ENCODE peak calls at places on chromosomes 1 and 21, in six cellular contexts. K, A, M, X, V and W are unnamed samples.

GRCh38 chr1:51957618-51958017 is 32.9 kb downstream of the RAB3B start:
- DNase-seq in V (no peak), X (no peak), K (no peak), A (no peak), M (no peak), W (no peak)

GRCh38 chr1:169630006-169630405 is at the start of gene SELP:
- DNase-seq in M (no peak), K (no peak), X (no peak), A (no peak), V (no peak), W (no peak)

GRCh38 chr1:77313491-77313890 is 31.7 kb downstream of the AK5 start:
- DNase-seq in M (no peak), V (no peak), K (peak), A (no peak), X (no peak), W (no peak)

GRCh38 chr1:56911098-56911497 is 54.7 kb downstream of the C8B start:
- DNase-seq in A (no peak), M (no peak), K (peak), V (peak), X (no peak), W (peak)

GRCh38 chr1:153371231-153371630 is 4.2 kb downstream of the S100A12 start:
- DNase-seq in A (no peak), V (no peak), X (no peak), K (no peak), M (no peak), W (no peak)

GRCh38 chr1:238639861-238640260 is 746.5 kb upstream of the CHRM3 start:
- DNase-seq in X (no peak), V (no peak), A (no peak), M (no peak), K (no peak), W (no peak)

GRCh38 chr1:64864018-64864945 is 102.1 kb downstream of the JAK1 start:
- DNase-seq in A (peak), M (no peak), X (peak), V (no peak), K (no peak), W (no peak)

GRCh38 chr1:156801409-156802121 is 15.1 kb downstream of the SH2D2A start:
- DNase-seq in M (no peak), A (peak), X (no peak), V (peak), K (peak), W (peak)

GRCh38 chr1:23069149-23069548 is 49.9 kb downstream of the KDM1A start:
- DNase-seq in X (no peak), A (no peak), V (no peak), K (no peak), M (no peak), W (no peak)

GRCh38 chr1:35301674-35302392 is 33.3 kb downstream of the ZMYM4 start:
- DNase-seq in K (no peak), X (no peak), A (no peak), V (no peak), M (no peak), W (no peak)

GRCh38 chr1:159211331-159212136 is 6.9 kb downstream of the ACKR1 start:
- DNase-seq in X (no peak), K (peak), A (no peak), V (no peak), M (no peak), W (no peak)

GRCh38 chr1:198068280-198068679 is 88.5 kb upstream of the NEK7 start:
- DNase-seq in A (no peak), X (no peak), K (no peak), V (no peak), M (no peak), W (no peak)

GRCh38 chr1:183197762-183198161 is 11.7 kb downstream of the LAMC2 start:
- DNase-seq in M (no peak), X (no peak), V (no peak), A (no peak), K (no peak), W (no peak)

GRCh38 chr1:37989381-37989930 is 366 bp downstream of the SF3A3 start:
- DNase-seq in K (peak), V (no peak), M (no peak), X (no peak), A (no peak), W (no peak)

GRCh38 chr1:230985711-230986110 is 6.8 kb downstream of the ARV1 start:
- DNase-seq in M (no peak), A (no peak), V (no peak), K (no peak), X (no peak), W (no peak)

GRCh38 chr1:205656236-205656635 is 24.1 kb downstream of the SLC45A3 start:
- DNase-seq in K (peak), M (no peak), X (no peak), V (peak), A (no peak), W (no peak)

GRCh38 chr1:27885114-27885528 is 12.8 kb downstream of the THEMIS2 start:
- DNase-seq in A (peak), V (no peak), X (no peak), K (no peak), M (no peak), W (no peak)

GRCh38 chr1:211092955-211093354 is 41.0 kb downstream of the KCNH1 start:
- DNase-seq in M (no peak), K (peak), V (no peak), X (no peak), A (no peak), W (no peak)

GRCh38 chr21:31334648-31335121 is 9.4 kb downstream of the TIAM1 start:
- DNase-seq in V (no peak), X (no peak), A (no peak), M (no peak), K (no peak), W (no peak)

GRCh38 chr1:45785583-45785982 is 17.8 kb upstream of the MAST2 start:
- DNase-seq in M (no peak), A (no peak), K (no peak), V (no peak), X (no peak), W (no peak)

GRCh38 chr1:183652547-183653467 is at the start of gene APOBEC4:
- DNase-seq in K (no peak), A (no peak), X (no peak), V (no peak), M (no peak), W (no peak)

GRCh38 chr1:44652445-44653106 is 21.7 kb downstream of the TMEM53 start:
- DNase-seq in V (peak), A (peak), K (peak), M (peak), X (peak), W (peak)

GRCh38 chr1:107510347-107510746 is 369.5 kb downstream of the NTNG1 start:
- DNase-seq in X (no peak), V (no peak), M (no peak), K (no peak), A (no peak), W (no peak)

GRCh38 chr1:107512836-107513235 is 372.0 kb downstream of the NTNG1 start:
- DNase-seq in V (no peak), X (no peak), M (no peak), K (no peak), A (no peak), W (no peak)

GRCh38 chr1:107514841-107515240 is 374.0 kb downstream of the NTNG1 start:
- DNase-seq in V (no peak), X (no peak), A (no peak), K (no peak), M (no peak), W (no peak)

GRCh38 chr1:107515702-107516101 is 374.9 kb downstream of the NTNG1 start:
- DNase-seq in A (no peak), K (no peak), V (no peak), M (no peak), X (no peak), W (no peak)
- TF ChIP-seq CTCF in A (no peak), K (no peak), V (no peak), M (no peak), X (no peak), W (no peak)

DNA sequence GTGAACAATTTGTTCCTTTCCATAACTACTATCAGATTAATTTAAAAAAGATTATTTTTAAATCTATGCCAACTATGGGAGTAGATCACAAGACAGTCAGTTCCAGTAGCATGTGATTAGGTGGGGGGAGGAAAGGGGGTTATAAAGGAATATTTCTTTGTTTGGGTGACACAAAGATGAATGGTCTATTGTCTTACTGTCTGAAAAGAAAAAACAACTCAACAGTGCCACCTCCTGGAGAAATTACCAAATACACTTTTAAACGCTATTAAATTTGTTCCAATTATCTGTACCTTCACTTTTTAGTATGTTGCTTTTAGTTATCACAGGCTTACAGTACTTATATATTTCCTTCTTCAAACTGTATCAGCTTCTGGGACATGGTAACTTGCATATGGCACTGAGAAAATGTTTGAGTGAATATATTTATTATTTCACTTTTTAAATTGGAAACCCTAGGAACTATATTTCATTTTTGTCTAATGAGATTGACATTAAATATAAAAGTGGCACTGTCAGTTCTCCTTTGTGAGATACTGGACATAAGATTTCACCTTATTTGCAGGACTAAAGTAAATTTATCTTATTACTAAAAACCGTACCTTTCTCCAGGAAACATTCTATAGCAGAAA is 1.7 kb upstream of the SORT1 start:
- DNase-seq in V (peak), K (peak), M (no peak), X (no peak), A (no peak), W (peak)
- TF ChIP-seq CTCF in V (peak), K (peak), M (peak), X (peak), A (peak), W (peak)

GRCh38 chr21:44372616-44373015 is 19.2 kb downstream of the TRPM2 start:
- DNase-seq in A (no peak), V (no peak), M (no peak), X (no peak), K (no peak), W (no peak)
- TF ChIP-seq CTCF in A (no peak), V (no peak), M (no peak), X (no peak), K (no peak), W (no peak)

DNA sequence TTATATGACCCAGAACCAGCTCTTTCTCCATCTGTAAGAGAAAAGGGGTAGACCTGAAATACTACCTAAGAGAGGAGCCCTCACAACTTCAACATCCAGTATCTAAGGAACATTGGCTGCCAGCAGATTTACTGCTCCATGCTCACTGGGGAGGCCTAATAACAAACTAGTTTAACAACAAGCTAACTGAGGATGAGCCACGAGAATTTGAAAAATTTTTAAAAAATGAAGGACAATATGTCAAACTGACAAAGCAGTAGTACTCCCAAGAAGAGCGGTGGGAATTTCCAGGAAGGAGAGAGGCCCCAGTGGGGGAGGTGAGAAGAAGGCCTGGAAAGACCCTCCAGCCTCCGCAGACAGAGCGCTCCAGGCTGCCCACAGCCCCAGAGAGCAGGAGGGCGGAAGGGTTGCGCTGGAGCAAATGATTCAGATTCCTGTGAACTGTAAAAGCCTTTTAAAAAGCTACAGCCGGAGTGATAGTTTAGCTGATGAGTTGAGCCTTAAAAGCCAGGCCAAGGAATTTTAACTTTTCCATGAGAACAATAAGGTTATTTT is 78.6 kb downstream of the SIPA1L2 start:
- DNase-seq in X (no peak), V (no peak), M (no peak), K (no peak), A (no peak), W (no peak)
- TF ChIP-seq CTCF in X (no peak), V (no peak), M (no peak), K (no peak), A (no peak), W (no peak)

GRCh38 chr1:110964400-110964903 is 730 bp upstream of the LRIF1 start:
- DNase-seq in A (no peak), M (no peak), K (no peak), X (no peak), V (no peak), W (no peak)

GRCh38 chr1:110960777-110961420 is 2.8 kb downstream of the LRIF1 start:
- DNase-seq in A (no peak), V (no peak), M (no peak), X (no peak), K (no peak), W (no peak)

GRCh38 chr1:110962892-110963665 is 643 bp downstream of the LRIF1 start:
- DNase-seq in K (peak), X (peak), V (peak), M (peak), A (peak), W (peak)

GRCh38 chr1:110961902-110962301 is 1.8 kb downstream of the LRIF1 start:
- DNase-seq in A (no peak), X (no peak), V (no peak), M (no peak), K (no peak), W (no peak)

DNA sequence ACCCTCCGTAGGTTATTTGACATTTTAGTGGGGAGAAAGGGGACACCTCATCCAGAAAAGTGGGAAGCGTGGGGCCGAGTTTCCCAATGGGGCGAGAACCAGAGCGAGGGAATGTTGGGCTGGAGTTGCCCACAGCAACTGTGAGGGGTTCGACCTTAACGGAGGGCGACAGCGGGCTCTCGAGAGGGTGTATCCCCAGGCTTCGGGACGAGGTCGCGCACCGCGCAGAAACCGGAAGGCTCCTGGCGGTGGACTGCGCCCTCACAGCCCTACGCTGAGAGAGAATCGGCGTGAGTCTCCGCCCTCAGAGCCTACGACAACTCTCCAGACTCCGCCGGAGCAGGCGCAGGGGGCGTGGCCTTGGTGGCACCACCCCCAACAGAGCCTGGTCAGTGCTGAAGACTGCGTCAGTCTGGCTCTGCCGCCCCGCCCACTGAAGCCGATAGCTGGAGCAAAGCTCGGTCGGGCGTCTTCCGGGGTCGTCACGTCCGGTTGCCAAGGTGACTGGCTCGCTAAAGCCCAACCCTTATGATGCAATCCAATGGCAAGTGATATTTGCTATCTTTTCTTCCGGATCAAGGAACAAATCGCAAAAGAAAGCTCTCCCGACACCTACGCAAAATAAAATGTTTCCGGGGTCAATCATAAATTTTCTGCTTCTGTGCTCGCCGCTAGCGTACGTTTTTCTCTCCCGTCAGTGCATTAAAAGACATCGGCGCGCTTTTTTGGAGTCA is at the start of gene LRIF1:
- DNase-seq in K (peak), A (peak), V (peak), M (peak), X (peak), W (peak)
- TF ChIP-seq CTCF in K (peak), A (peak), V (peak), M (peak), X (peak), W (peak)

DNA sequence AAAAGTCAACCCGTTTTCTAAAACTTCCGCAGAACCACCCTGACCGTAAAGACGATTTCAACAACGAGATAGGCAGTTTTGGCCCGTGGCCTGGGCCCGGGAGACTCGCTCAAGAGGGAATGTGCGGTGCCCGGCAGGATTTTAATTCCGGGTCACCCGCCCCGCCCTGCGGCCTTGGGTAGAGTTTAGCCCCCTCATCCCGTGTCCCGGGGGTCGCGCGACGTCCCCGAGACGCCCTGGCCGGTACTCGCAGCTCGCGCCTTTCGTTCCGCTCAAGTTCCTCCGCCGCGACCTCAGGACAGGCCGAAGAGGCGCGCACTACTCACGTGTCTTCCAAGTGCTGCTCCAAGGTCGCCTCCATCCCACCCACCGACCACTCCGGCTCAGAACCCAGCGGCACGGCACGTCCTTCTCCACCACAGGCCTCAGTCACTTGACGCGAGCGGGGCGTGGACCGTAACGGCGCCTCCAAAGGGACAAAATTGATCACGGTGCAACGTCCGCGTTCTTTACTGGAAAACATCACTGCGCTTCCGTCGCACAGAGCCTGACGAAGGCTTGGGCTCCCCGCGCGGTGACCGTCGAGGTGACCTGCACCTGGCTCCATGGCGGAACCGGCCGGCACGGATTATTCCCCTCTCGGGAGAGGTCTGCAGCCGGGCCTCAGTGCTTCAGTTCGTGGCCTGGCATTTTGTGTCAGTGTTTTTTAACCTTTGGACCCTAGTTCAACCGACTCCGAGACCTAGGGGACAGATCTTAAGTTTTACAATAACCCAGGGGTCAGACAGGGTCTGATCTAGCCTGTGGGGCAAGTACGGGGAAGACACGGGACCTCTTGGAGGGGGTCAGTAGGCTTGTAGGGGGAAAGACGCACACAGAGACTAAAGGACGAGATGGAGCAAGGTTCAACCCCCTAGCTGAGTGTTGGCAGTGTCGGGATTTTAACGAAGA is at the start of gene LAMTOR5:
- DNase-seq in A (peak), M (peak), K (peak), V (peak), X (peak), W (peak)
- TF ChIP-seq CTCF in A (no peak), M (peak), K (no peak), V (peak), X (peak), W (no peak)

DNA sequence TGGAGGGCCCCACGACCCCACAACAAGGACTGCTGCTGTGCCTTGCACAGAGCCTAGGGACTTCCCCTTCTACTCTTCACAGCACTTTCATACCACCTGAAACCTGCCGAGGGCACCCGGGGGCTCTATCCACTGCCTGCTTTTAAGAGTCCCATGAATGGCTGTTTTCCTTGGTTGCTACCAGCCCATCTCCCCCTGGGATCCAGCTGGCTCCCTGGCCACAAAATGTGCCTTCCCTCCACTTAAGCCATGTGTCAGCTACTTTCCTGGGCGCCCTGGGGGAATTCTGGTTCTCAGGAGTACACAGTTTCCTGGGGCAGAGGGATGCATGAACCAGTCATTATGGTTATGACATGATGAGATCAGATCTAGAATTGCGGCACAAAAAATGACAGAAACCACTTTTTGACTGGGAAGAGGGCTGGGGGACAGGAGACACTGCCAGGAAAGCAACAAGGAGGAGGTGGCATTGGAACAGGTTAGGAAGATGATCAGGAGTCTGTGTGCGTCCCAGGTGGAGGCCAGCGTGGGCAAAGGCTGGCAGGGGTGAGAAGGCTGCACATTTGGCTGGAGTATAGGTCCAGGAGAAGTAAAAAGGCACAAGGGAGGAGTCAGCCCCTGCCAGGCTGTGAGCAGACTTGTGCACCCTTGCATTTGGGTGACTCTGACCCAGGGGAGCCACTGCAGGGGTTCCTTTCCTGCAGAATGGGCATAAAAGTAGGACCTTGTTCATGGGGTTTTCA is 3.2 kb upstream of the TNFRSF8 start:
- DNase-seq in X (no peak), A (no peak), M (no peak), V (no peak), K (no peak), W (no peak)
- TF ChIP-seq CTCF in X (no peak), A (no peak), M (no peak), V (no peak), K (no peak), W (no peak)

DNA sequence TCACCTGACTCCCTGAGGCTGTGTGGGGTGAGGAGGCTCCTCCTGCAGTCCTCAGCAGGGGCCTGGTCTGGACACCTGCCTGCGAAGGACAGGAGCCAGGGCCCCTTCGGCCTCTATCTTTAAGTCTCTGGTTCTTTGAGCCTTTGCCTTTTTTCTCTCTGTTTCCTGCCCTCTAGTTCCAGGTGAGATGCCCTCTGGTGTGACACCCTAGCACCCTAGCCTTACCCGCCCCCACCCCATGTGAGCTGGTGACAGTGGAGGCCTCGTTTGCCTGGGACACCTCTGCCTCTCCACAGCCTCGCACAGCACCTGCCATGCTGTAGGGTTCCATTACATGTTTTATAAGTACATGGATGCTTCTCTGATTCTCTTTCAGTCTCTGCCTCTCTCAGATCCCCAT is 47.3 kb downstream of the DDX20 start:
- DNase-seq in K (no peak), X (no peak), V (no peak), M (no peak), A (no peak), W (no peak)
- TF ChIP-seq CTCF in K (no peak), X (no peak), V (no peak), M (no peak), A (no peak), W (no peak)